ENCODE peak calls at places on chromosomes 5 and 9, in five cellular contexts. One of them, this sample, is unnamed.

GRCh38 chr5:173317091-173317685 is 11.0 kb downstream of the STC2 start:
- DNase-seq in COR-L47: no peak
- DNase-seq in activated CD8-positive, alpha-beta memory T cell treated with anti-CD3 and anti-CD28 coated beads, Interleukin-2, amount 10 ng/mL, durations not matched to agents 7 days and 5 days: no peak
- DNase-seq in body of pancreas: no peak
- DNase-seq in Calu3: no peak
- DNase-seq in this sample: no peak

GRCh38 chr5:168578506-168579205 is 512 bp downstream of the PANK3 start:
- DNase-seq in COR-L47: peak
- DNase-seq in activated CD8-positive, alpha-beta memory T cell treated with anti-CD3 and anti-CD28 coated beads, Interleukin-2, amount 10 ng/mL, durations not matched to agents 7 days and 5 days: no peak
- DNase-seq in body of pancreas: no peak
- DNase-seq in Calu3: no peak
- DNase-seq in this sample: no peak

GRCh38 chr9:138016406-138017187 is 139.0 kb downstream of the CACNA1B start:
- DNase-seq in COR-L47: no peak
- DNase-seq in activated CD8-positive, alpha-beta memory T cell treated with anti-CD3 and anti-CD28 coated beads, Interleukin-2, amount 10 ng/mL, durations not matched to agents 7 days and 5 days: peak
- DNase-seq in body of pancreas: no peak
- DNase-seq in Calu3: no peak
- DNase-seq in this sample: no peak

GRCh38 chr9:110650991-110651411 is 17.6 kb upstream of the MUSK start:
- DNase-seq in COR-L47: no peak
- DNase-seq in activated CD8-positive, alpha-beta memory T cell treated with anti-CD3 and anti-CD28 coated beads, Interleukin-2, amount 10 ng/mL, durations not matched to agents 7 days and 5 days: no peak
- DNase-seq in body of pancreas: no peak
- DNase-seq in Calu3: no peak
- DNase-seq in this sample: no peak

GRCh38 chr5:83956386-83956785 is 235.7 kb upstream of the HAPLN1 start:
- DNase-seq in COR-L47: no peak
- DNase-seq in activated CD8-positive, alpha-beta memory T cell treated with anti-CD3 and anti-CD28 coated beads, Interleukin-2, amount 10 ng/mL, durations not matched to agents 7 days and 5 days: no peak
- DNase-seq in body of pancreas: no peak
- DNase-seq in Calu3: no peak
- DNase-seq in this sample: no peak

GRCh38 chr5:31630931-31631330 is 8.0 kb upstream of the PDZD2 start:
- DNase-seq in COR-L47: no peak
- DNase-seq in activated CD8-positive, alpha-beta memory T cell treated with anti-CD3 and anti-CD28 coated beads, Interleukin-2, amount 10 ng/mL, durations not matched to agents 7 days and 5 days: no peak
- DNase-seq in body of pancreas: peak
- DNase-seq in Calu3: no peak
- DNase-seq in this sample: no peak

GRCh38 chr9:108786322-108786721 is 69.5 kb downstream of the ACTL7B start:
- DNase-seq in COR-L47: no peak
- DNase-seq in activated CD8-positive, alpha-beta memory T cell treated with anti-CD3 and anti-CD28 coated beads, Interleukin-2, amount 10 ng/mL, durations not matched to agents 7 days and 5 days: no peak
- DNase-seq in body of pancreas: no peak
- DNase-seq in Calu3: no peak
- DNase-seq in this sample: no peak

GRCh38 chr5:132800545-132800944 is 12.6 kb upstream of the SOWAHA start:
- DNase-seq in COR-L47: no peak
- DNase-seq in activated CD8-positive, alpha-beta memory T cell treated with anti-CD3 and anti-CD28 coated beads, Interleukin-2, amount 10 ng/mL, durations not matched to agents 7 days and 5 days: no peak
- DNase-seq in body of pancreas: no peak
- DNase-seq in Calu3: no peak
- DNase-seq in this sample: no peak

GRCh38 chr9:3912260-3912659 is 386.5 kb upstream of the RFX3 start:
- DNase-seq in COR-L47: no peak
- DNase-seq in activated CD8-positive, alpha-beta memory T cell treated with anti-CD3 and anti-CD28 coated beads, Interleukin-2, amount 10 ng/mL, durations not matched to agents 7 days and 5 days: no peak
- DNase-seq in body of pancreas: no peak
- DNase-seq in Calu3: no peak
- DNase-seq in this sample: no peak

GRCh38 chr5:175728885-175729828 is 71.3 kb downstream of the HRH2 start:
- DNase-seq in COR-L47: no peak
- DNase-seq in activated CD8-positive, alpha-beta memory T cell treated with anti-CD3 and anti-CD28 coated beads, Interleukin-2, amount 10 ng/mL, durations not matched to agents 7 days and 5 days: no peak
- DNase-seq in body of pancreas: no peak
- DNase-seq in Calu3: no peak
- DNase-seq in this sample: no peak

GRCh38 chr5:134649163-134649916 is 755 bp downstream of the SEC24A start:
- DNase-seq in COR-L47: no peak
- DNase-seq in activated CD8-positive, alpha-beta memory T cell treated with anti-CD3 and anti-CD28 coated beads, Interleukin-2, amount 10 ng/mL, durations not matched to agents 7 days and 5 days: peak
- DNase-seq in body of pancreas: peak
- DNase-seq in Calu3: no peak
- DNase-seq in this sample: no peak

GRCh38 chr9:122005597-122005996 is 87.5 kb downstream of the TTLL11 start:
- DNase-seq in COR-L47: no peak
- DNase-seq in activated CD8-positive, alpha-beta memory T cell treated with anti-CD3 and anti-CD28 coated beads, Interleukin-2, amount 10 ng/mL, durations not matched to agents 7 days and 5 days: peak
- DNase-seq in body of pancreas: no peak
- DNase-seq in Calu3: peak
- DNase-seq in this sample: no peak

GRCh38 chr5:1896602-1897376 is 14.1 kb upstream of the IRX4 start:
- DNase-seq in COR-L47: no peak
- DNase-seq in activated CD8-positive, alpha-beta memory T cell treated with anti-CD3 and anti-CD28 coated beads, Interleukin-2, amount 10 ng/mL, durations not matched to agents 7 days and 5 days: no peak
- DNase-seq in body of pancreas: no peak
- DNase-seq in Calu3: no peak
- DNase-seq in this sample: no peak

GRCh38 chr5:170486366-170486765 is 17.5 kb upstream of the KCNIP1 start:
- DNase-seq in COR-L47: no peak
- DNase-seq in activated CD8-positive, alpha-beta memory T cell treated with anti-CD3 and anti-CD28 coated beads, Interleukin-2, amount 10 ng/mL, durations not matched to agents 7 days and 5 days: no peak
- DNase-seq in body of pancreas: no peak
- DNase-seq in Calu3: no peak
- DNase-seq in this sample: no peak

GRCh38 chr5:1316588-1316902 is 21.7 kb upstream of the TERT start:
- DNase-seq in COR-L47: no peak
- DNase-seq in activated CD8-positive, alpha-beta memory T cell treated with anti-CD3 and anti-CD28 coated beads, Interleukin-2, amount 10 ng/mL, durations not matched to agents 7 days and 5 days: no peak
- DNase-seq in body of pancreas: no peak
- DNase-seq in Calu3: no peak
- DNase-seq in this sample: no peak

GRCh38 chr9:34744295-34745221 is 34.6 kb upstream of the CCL21 start:
- DNase-seq in COR-L47: peak
- DNase-seq in activated CD8-positive, alpha-beta memory T cell treated with anti-CD3 and anti-CD28 coated beads, Interleukin-2, amount 10 ng/mL, durations not matched to agents 7 days and 5 days: no peak
- DNase-seq in body of pancreas: peak
- DNase-seq in Calu3: peak
- DNase-seq in this sample: no peak

GRCh38 chr9:131733601-131734061 is 6.2 kb downstream of the RAPGEF1 start:
- DNase-seq in COR-L47: no peak
- DNase-seq in activated CD8-positive, alpha-beta memory T cell treated with anti-CD3 and anti-CD28 coated beads, Interleukin-2, amount 10 ng/mL, durations not matched to agents 7 days and 5 days: peak
- DNase-seq in body of pancreas: peak
- DNase-seq in Calu3: peak
- DNase-seq in this sample: no peak

GRCh38 chr9:136082496-136083361 is 12.4 kb downstream of the NACC2 start:
- DNase-seq in COR-L47: no peak
- DNase-seq in activated CD8-positive, alpha-beta memory T cell treated with anti-CD3 and anti-CD28 coated beads, Interleukin-2, amount 10 ng/mL, durations not matched to agents 7 days and 5 days: no peak
- DNase-seq in body of pancreas: no peak
- DNase-seq in Calu3: no peak
- DNase-seq in this sample: no peak

GRCh38 chr5:139684881-139685749 is 37.0 kb downstream of the CXXC5 start:
- DNase-seq in COR-L47: peak
- DNase-seq in activated CD8-positive, alpha-beta memory T cell treated with anti-CD3 and anti-CD28 coated beads, Interleukin-2, amount 10 ng/mL, durations not matched to agents 7 days and 5 days: no peak
- DNase-seq in body of pancreas: peak
- DNase-seq in Calu3: no peak
- DNase-seq in this sample: no peak

GRCh38 chr5:14405706-14406553 is 175.7 kb upstream of the OTULINL start:
- DNase-seq in COR-L47: no peak
- DNase-seq in activated CD8-positive, alpha-beta memory T cell treated with anti-CD3 and anti-CD28 coated beads, Interleukin-2, amount 10 ng/mL, durations not matched to agents 7 days and 5 days: no peak
- DNase-seq in body of pancreas: peak
- DNase-seq in Calu3: no peak
- DNase-seq in this sample: no peak

GRCh38 chr9:34570422-34571179 is 18.9 kb downstream of the CNTFR start:
- DNase-seq in COR-L47: no peak
- DNase-seq in activated CD8-positive, alpha-beta memory T cell treated with anti-CD3 and anti-CD28 coated beads, Interleukin-2, amount 10 ng/mL, durations not matched to agents 7 days and 5 days: no peak
- DNase-seq in body of pancreas: no peak
- DNase-seq in Calu3: no peak
- DNase-seq in this sample: no peak